ENCODE peak calls at places on chromosome 11, in six cellular contexts. W, V, X, M, Y and I are unnamed samples.

GRCh38 chr11:20762112-20762511 is 92.7 kb downstream of the NELL1 start:
- DNase-seq in Y (no peak), V (no peak), M (no peak), W (no peak), X (no peak), I (no peak)

GRCh38 chr11:46554205-46555162 is 39.3 kb downstream of the AMBRA1 start:
- DNase-seq in Y (no peak), W (no peak), V (no peak), X (peak), M (peak), I (no peak)

GRCh38 chr11:133928628-133929059 is 28.1 kb downstream of the IGSF9B start:
- DNase-seq in V (no peak), X (peak), M (peak), Y (no peak), W (no peak), I (peak)

GRCh38 chr11:118258410-118258809 is 5.7 kb downstream of the MPZL2 start:
- DNase-seq in V (no peak), X (no peak), Y (no peak), M (no peak), W (peak), I (no peak)

GRCh38 chr11:66043008-66043906 is 5.7 kb downstream of the GAL3ST3 start:
- DNase-seq in W (no peak), Y (no peak), X (no peak), M (no peak), V (peak), I (no peak)

GRCh38 chr11:76510060-76511047 is 65.5 kb downstream of the EMSY start:
- DNase-seq in V (no peak), X (peak), M (no peak), W (no peak), Y (no peak), I (no peak)

GRCh38 chr11:135008001-135008405 is 596.0 kb upstream of the B3GAT1 start:
- DNase-seq in V (no peak), Y (no peak), X (no peak), M (no peak), W (no peak), I (no peak)

GRCh38 chr11:61783717-61784505 is 8.5 kb downstream of the TMEM258 start:
- DNase-seq in X (peak), V (no peak), M (peak), Y (no peak), W (no peak), I (no peak)

GRCh38 chr11:75031224-75031753 is 42.6 kb downstream of the NEU3 start:
- DNase-seq in V (no peak), X (peak), Y (peak), M (no peak), W (no peak), I (no peak)

GRCh38 chr11:20511982-20512381 is 87.4 kb upstream of the SLC6A5 start:
- DNase-seq in Y (no peak), W (no peak), M (no peak), V (no peak), X (no peak), I (no peak)

GRCh38 chr11:12213920-12214319 is 103.5 kb downstream of the MICAL2 start:
- DNase-seq in M (no peak), W (no peak), V (no peak), X (no peak), Y (no peak), I (no peak)

GRCh38 chr11:15941206-15941770 is 415.1 kb downstream of the SOX6 start:
- DNase-seq in W (no peak), X (peak), M (no peak), V (peak), Y (peak), I (no peak)

GRCh38 chr11:47186076-47186936 is at the start of gene PACSIN3:
- DNase-seq in V (peak), Y (no peak), W (peak), M (no peak), X (no peak), I (peak)

GRCh38 chr11:76685841-76686240 is 15.3 kb upstream of the LRRC32 start:
- DNase-seq in W (no peak), V (no peak), M (peak), X (no peak), Y (no peak), I (no peak)

GRCh38 chr11:36540998-36541397 is 26.8 kb upstream of the RAG1 start:
- DNase-seq in V (no peak), X (peak), W (peak), M (peak), Y (no peak), I (no peak)

GRCh38 chr11:115126515-115127208 is 377.6 kb downstream of the CADM1 start:
- DNase-seq in W (no peak), M (no peak), Y (no peak), V (no peak), X (no peak), I (no peak)
- H3K4me3 ChIP-seq in W (no peak), M (no peak), Y (no peak), V (no peak), X (no peak), I (no peak)

DNA sequence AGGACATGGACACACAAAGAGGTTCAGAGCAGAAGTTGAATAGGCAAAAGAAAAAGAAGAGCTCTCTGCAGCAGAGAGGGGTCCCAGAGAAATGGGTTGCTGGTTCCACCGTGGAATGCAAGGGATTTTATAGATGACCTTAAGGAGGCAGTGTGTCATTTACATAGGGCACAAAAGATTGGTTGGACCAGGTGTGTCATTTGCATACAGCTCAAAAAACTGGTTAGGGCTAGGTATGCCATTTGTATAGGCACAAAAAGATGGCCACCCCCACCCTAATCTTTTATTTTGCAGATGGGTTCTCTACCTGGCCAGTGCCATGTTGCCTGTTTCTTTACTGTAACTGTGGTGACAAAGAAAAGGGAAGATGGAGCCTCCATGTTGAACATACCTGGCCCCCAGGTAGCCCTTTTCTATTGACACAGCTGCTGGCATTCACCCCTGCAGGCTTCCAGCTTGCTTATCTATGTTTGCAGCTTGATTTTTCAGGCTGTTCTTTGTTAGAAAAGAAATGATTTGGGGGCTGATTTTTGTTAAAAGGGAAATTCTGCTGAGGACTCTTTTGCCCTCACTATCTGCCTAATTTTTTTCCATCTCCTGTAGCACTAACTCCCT is 3.1 kb upstream of the CAVIN3 start:
- DNase-seq in V (no peak), W (no peak), X (no peak), M (no peak), Y (no peak), I (no peak)
- H3K4me3 ChIP-seq in V (no peak), W (no peak), X (no peak), M (no peak), Y (no peak), I (no peak)

DNA sequence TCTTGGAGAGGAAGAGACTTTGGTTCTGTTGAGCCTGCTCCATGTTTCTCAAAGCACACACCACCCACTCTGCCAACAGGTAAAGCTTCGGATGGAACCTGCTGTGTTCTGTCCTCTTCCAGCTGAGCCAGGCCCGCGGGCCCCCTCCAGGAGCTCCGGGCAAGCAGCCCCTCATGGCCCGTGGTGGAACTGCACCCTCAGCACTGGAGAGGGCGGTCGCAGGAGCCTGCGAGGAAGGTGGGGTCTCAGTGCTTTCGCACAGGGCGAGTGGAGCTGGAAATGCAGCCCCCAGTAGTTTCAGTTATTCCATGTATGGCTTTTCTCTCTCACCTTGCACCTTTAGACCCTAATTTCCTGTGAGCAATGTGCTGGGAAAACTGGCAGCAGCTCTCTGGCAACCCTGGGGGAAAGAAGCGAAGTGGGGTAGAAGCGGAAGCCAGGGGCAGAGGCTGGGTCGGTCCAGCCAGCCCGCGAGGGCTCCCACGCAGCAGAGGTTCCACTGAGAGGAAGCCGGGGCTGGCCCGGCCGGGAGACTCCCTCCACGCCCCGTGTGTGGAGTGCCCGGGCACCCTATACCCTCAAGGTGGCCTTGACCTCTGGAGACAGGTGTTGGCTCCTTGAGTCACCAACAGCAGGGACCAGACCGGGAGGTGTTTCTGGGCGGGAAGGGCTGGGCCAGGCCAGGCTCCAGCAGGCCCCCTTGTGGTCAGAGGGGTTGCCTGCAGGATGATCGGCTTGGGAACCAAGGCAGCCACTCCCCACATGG is 119.9 kb upstream of the TMEM45B start:
- DNase-seq in W (peak), M (peak), V (peak), X (peak), Y (no peak), I (peak)
- H3K4me3 ChIP-seq in W (peak), M (no peak), V (peak), X (no peak), Y (peak), I (peak)

DNA sequence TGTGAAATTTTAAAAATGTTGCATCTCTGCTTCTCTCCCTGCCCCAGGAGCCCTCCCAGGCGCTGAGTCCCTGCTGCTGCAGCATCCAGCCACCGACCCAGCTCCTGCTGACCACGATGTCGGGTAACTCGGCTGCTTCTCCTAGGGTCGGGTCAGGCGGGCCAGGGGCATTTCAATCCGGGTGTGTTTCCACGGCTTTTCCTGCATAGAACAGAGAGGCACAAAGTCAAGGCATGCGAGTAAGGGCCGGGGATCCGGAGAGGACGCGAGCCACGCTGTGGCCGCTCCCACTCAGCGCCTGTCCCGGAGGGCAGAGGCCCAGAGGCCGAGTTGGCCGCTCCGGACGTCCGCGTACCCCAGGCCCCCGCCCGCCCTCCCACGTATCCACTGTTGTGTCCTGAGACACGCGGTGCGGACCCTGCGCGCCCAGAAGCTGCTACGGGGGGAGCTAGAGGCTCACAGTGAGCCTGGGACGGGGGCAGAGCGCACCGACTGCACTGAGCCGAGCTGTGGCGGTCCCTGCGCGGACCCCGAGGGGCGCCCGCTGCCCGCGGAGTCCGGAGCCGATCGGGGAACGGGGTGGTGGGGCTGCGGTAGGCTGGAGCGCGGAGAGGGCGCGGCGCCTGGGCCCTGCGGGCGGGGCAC is at the start of gene POU2AF3:
- DNase-seq in W (no peak), M (no peak), Y (peak), V (peak), X (no peak), I (no peak)
- H3K4me3 ChIP-seq in W (no peak), M (peak), Y (peak), V (peak), X (peak), I (no peak)

GRCh38 chr11:70606951-70607330 is 208.6 kb downstream of the CTTN start:
- DNase-seq in W (no peak), V (no peak), M (no peak), Y (no peak), X (no peak), I (no peak)

GRCh38 chr11:70610561-70610960 is 212.2 kb downstream of the CTTN start:
- DNase-seq in Y (no peak), M (no peak), X (peak), W (no peak), V (no peak), I (no peak)

GRCh38 chr11:70606248-70606950 is 208.1 kb downstream of the CTTN start:
- DNase-seq in X (no peak), W (no peak), V (no peak), M (no peak), Y (no peak), I (no peak)

GRCh38 chr11:70607561-70607960 is 209.2 kb downstream of the CTTN start:
- DNase-seq in V (no peak), Y (no peak), W (no peak), M (no peak), X (no peak), I (no peak)

GRCh38 chr11:70608568-70609314 is 210.4 kb downstream of the CTTN start:
- DNase-seq in M (no peak), W (no peak), X (peak), V (no peak), Y (no peak), I (no peak)
- H3K4me3 ChIP-seq in M (no peak), W (peak), X (no peak), V (no peak), Y (no peak), I (no peak)

GRCh38 chr11:85481862-85482261 is 145.3 kb downstream of the DLG2 start:
- DNase-seq in V (no peak), X (no peak), W (no peak), Y (no peak), M (no peak), I (no peak)
- H3K4me3 ChIP-seq in V (no peak), X (no peak), W (no peak), Y (no peak), M (no peak), I (no peak)

DNA sequence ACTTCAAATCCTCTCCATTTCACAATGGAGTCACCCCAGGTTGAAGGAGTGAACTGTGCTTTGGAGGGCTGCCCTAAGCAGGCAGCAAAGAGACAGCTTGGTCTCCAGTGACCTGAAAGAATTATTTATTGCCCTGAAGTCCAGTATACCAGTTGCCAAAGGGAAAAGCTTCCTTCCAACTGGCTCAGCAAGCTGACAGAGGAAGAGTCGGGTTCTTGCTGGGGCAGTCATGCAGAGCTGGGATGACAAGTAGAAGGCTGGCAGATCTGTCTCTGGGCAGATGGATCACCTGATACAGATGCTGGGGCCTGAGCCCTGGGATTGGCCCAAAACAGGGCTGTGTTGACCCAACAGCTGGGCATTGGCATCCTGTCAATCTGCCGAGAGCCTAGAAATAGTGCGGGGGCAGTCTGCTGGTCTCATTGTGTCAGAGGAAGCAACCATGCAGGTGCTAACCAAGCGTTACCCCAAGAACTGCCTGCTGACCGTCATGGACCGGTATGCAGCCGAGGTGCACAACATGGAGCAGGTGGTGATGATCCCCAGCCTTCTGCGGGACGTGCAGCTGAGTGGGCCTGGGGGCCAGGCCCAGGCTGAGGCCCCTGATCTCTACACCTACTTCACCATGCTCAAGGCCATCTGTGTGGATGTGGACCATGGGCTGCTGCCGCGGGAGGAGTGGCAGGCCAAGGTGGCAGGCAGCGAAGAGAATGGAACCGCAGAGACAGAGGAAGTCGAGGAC is at the start of gene THRSP:
- DNase-seq in X (no peak), Y (no peak), M (no peak), V (no peak), W (no peak), I (no peak)
- H3K4me3 ChIP-seq in X (no peak), Y (no peak), M (no peak), V (no peak), W (no peak), I (no peak)

GRCh38 chr11:84922212-84922805 is 704.8 kb downstream of the DLG2 start:
- DNase-seq in M (no peak), W (no peak), Y (no peak), V (no peak), X (peak), I (no peak)

GRCh38 chr11:84924290-84924689 is 702.9 kb downstream of the DLG2 start:
- DNase-seq in W (no peak), X (no peak), Y (no peak), V (no peak), M (no peak), I (no peak)

GRCh38 chr11:84923489-84923888 is 703.7 kb downstream of the DLG2 start:
- DNase-seq in Y (no peak), X (no peak), W (no peak), M (no peak), V (no peak), I (no peak)

GRCh38 chr11:84922836-84923235 is 704.3 kb downstream of the DLG2 start:
- DNase-seq in X (no peak), M (no peak), Y (no peak), W (no peak), V (no peak), I (no peak)
- H3K4me3 ChIP-seq in X (no peak), M (no peak), Y (peak), W (no peak), V (peak), I (no peak)

GRCh38 chr11:1759151-1759850 is 4.4 kb downstream of the CTSD start:
- DNase-seq in Y (no peak), X (no peak), V (peak), M (no peak), W (no peak), I (no peak)

GRCh38 chr11:1759851-1760220 is 3.9 kb downstream of the CTSD start:
- DNase-seq in Y (no peak), W (no peak), V (no peak), M (no peak), X (no peak), I (no peak)

GRCh38 chr11:1756791-1757771 is 6.6 kb downstream of the CTSD start:
- DNase-seq in X (no peak), V (peak), W (no peak), M (no peak), Y (no peak), I (no peak)

GRCh38 chr11:1758611-1759150 is 5.0 kb downstream of the CTSD start:
- DNase-seq in V (no peak), X (no peak), W (no peak), M (no peak), Y (no peak), I (no peak)

GRCh38 chr11:1757861-1758610 is 5.7 kb downstream of the CTSD start:
- DNase-seq in X (no peak), W (no peak), V (peak), M (peak), Y (no peak), I (peak)
- H3K4me3 ChIP-seq in X (no peak), W (no peak), V (peak), M (no peak), Y (no peak), I (peak)

GRCh38 chr11:34512810-34513673 is 552 bp downstream of the ELF5 start:
- DNase-seq in M (peak), V (peak), X (peak), W (peak), Y (no peak), I (peak)
- H3K4me3 ChIP-seq in M (no peak), V (no peak), X (no peak), W (no peak), Y (no peak), I (no peak)